ENCODE peak calls at places on chromosomes 13 and 19, in six cellular contexts. R, D, L, J, M and O are unnamed samples.

GRCh38 chr13:34750078-34750703 is 191.9 kb upstream of the NBEA start:
- DNase-seq in L (peak), M (peak), D (no peak), J (no peak), R (no peak), O (peak)

GRCh38 chr19:51891193-51891747 is 3.5 kb upstream of the ZNF577 start:
- DNase-seq in D (no peak), J (no peak), R (no peak), L (no peak), M (no peak), O (no peak)

GRCh38 chr19:32063601-32064000 is 281.8 kb upstream of the ZNF507 start:
- DNase-seq in M (no peak), R (no peak), D (no peak), J (no peak), L (peak), O (no peak)

GRCh38 chr19:45322311-45322710 is 364 bp downstream of the CKM start:
- DNase-seq in L (no peak), M (peak), J (no peak), D (no peak), R (no peak), O (peak)

GRCh38 chr19:3210347-3211017 is 14.0 kb upstream of the CELF5 start:
- DNase-seq in J (no peak), L (no peak), M (peak), D (peak), R (peak), O (no peak)

GRCh38 chr13:103187621-103188020 is 121.4 kb upstream of the SLC10A2 start:
- DNase-seq in R (no peak), J (no peak), D (no peak), L (no peak), M (peak), O (no peak)

GRCh38 chr19:2720777-2721569 is at the start of gene DIRAS1:
- DNase-seq in L (no peak), R (no peak), D (no peak), M (peak), J (no peak), O (no peak)

GRCh38 chr13:45121421-45121820 is 1.1 kb downstream of the GTF2F2 start:
- DNase-seq in J (peak), R (peak), M (no peak), L (no peak), D (no peak), O (no peak)

GRCh38 chr19:2186071-2186846 is 22.5 kb downstream of the DOT1L start:
- DNase-seq in L (peak), J (peak), D (no peak), M (no peak), R (no peak), O (no peak)

GRCh38 chr19:48796468-48797083 is 14.3 kb downstream of the BCAT2 start:
- DNase-seq in L (no peak), M (no peak), J (no peak), R (no peak), D (no peak), O (no peak)

GRCh38 chr19:48030073-48030472 is 13.8 kb downstream of the CABP5 start:
- DNase-seq in J (no peak), L (no peak), M (no peak), D (no peak), R (no peak), O (no peak)

GRCh38 chr19:24159707-24160106 is 72.7 kb downstream of the ZNF254 start:
- DNase-seq in L (no peak), R (peak), J (no peak), D (no peak), M (no peak), O (no peak)

GRCh38 chr19:45419396-45419795 is 4.3 kb downstream of the ERCC1 start:
- DNase-seq in M (no peak), L (no peak), R (no peak), D (no peak), J (no peak), O (no peak)

GRCh38 chr13:24167666-24168391 is 7.3 kb downstream of the SPATA13 start:
- DNase-seq in R (no peak), L (no peak), J (peak), D (no peak), M (no peak), O (no peak)

GRCh38 chr13:38530492-38530891 is 156.4 kb upstream of the FREM2 start:
- DNase-seq in D (no peak), J (peak), R (peak), M (peak), L (no peak), O (no peak)

GRCh38 chr13:107765724-107766436 is 449.5 kb downstream of the LIG4 start:
- DNase-seq in D (no peak), M (peak), L (no peak), R (no peak), J (no peak), O (peak)

GRCh38 chr13:106183410-106184128 is 351.9 kb downstream of the EFNB2 start:
- DNase-seq in J (no peak), L (no peak), R (no peak), D (no peak), M (no peak), O (peak)

GRCh38 chr19:19410553-19411550 is 5.4 kb downstream of the GATAD2A start:
- DNase-seq in R (no peak), L (no peak), J (no peak), D (no peak), M (no peak), O (no peak)

GRCh38 chr19:3184847-3185481 is 766 bp upstream of the NCLN start:
- DNase-seq in D (peak), R (peak), J (no peak), L (no peak), M (no peak), O (peak)

GRCh38 chr19:19480688-19481087 is 34.7 kb downstream of the TSSK6 start:
- DNase-seq in J (no peak), R (no peak), M (no peak), L (no peak), D (no peak), O (no peak)

GRCh38 chr19:47628058-47628771 is 19.3 kb downstream of the BICRA start:
- DNase-seq in R (no peak), D (no peak), M (no peak), J (no peak), L (no peak), O (no peak)

GRCh38 chr13:28037399-28037798 is 48.9 kb upstream of the URAD start:
- DNase-seq in D (no peak), R (peak), L (no peak), M (no peak), J (peak), O (no peak)

GRCh38 chr13:29511439-29511814 is 84.1 kb downstream of the SLC7A1 start:
- DNase-seq in M (no peak), L (no peak), R (no peak), J (no peak), D (no peak), O (no peak)

GRCh38 chr13:75704942-75705320 is 68.8 kb downstream of the LMO7 start:
- DNase-seq in L (no peak), R (no peak), J (no peak), D (no peak), M (no peak), O (peak)

GRCh38 chr13:94267581-94267980 is 211.9 kb downstream of the DCT start:
- DNase-seq in R (no peak), D (no peak), M (peak), L (no peak), J (no peak), O (no peak)

GRCh38 chr19:13055213-13056051 is 47.2 kb downstream of the LYL1 start:
- DNase-seq in L (peak), M (no peak), J (peak), D (no peak), R (peak), O (no peak)

GRCh38 chr13:45472171-45472705 is 7.5 kb downstream of the COG3 start:
- DNase-seq in D (no peak), M (no peak), L (no peak), J (no peak), R (no peak), O (no peak)

GRCh38 chr19:44808463-44809371 is at the start of gene BCAM:
- DNase-seq in L (peak), R (peak), J (peak), M (peak), D (no peak), O (no peak)

GRCh38 chr13:64928704-64929499 is 2301.2 kb downstream of the PCDH9 start:
- DNase-seq in M (no peak), J (peak), D (no peak), R (peak), L (no peak), O (no peak)

GRCh38 chr19:55488986-55489710 is 912 bp downstream of the SSC5D start:
- DNase-seq in D (no peak), J (peak), L (no peak), M (no peak), R (no peak), O (no peak)

GRCh38 chr19:5166262-5166661 is 174.3 kb downstream of the PTPRS start:
- DNase-seq in J (peak), D (no peak), R (peak), L (no peak), M (no peak), O (no peak)

GRCh38 chr19:57099199-57099661 is 20.6 kb upstream of the USP29 start:
- DNase-seq in L (peak), R (peak), D (no peak), M (no peak), J (peak), O (no peak)

GRCh38 chr19:18321729-18322091 is 1.2 kb downstream of the LSM4 start:
- DNase-seq in R (no peak), L (no peak), J (no peak), D (no peak), M (no peak), O (no peak)

GRCh38 chr19:20513179-20513934 is 52.2 kb downstream of the ZNF737 start:
- DNase-seq in M (no peak), L (no peak), R (no peak), J (no peak), D (no peak), O (no peak)